ENCODE peak calls at places on chromosomes 16 and 17, in ten cellular contexts. L is right atrium auricular region; E is ACHN; Z is glutamatergic neuron; V is MV-4-11; Y is RPMI8226; H is ELR; W is SJCRH30; O is fibroblast of mammary gland; M is naive thymus-derived CD8-positive, alpha-beta T cell. S is an unnamed sample.

GRCh38 chr17:82037113-82037888 is at the start of gene DCXR:
- DNase-seq in L (peak), E (peak), Z (peak), V (peak), Y (peak), H (peak), W (peak), O (peak), M (peak), S (peak)

GRCh38 chr16:8464979-8465378 is 125.3 kb downstream of the TMEM114 start:
- DNase-seq in L (no peak), E (no peak), Z (no peak), V (no peak), Y (no peak), H (no peak), W (no peak), O (no peak), M (no peak), S (no peak)

GRCh38 chr17:76199466-76199865 is 40.8 kb downstream of the RNF157 start:
- DNase-seq in L (no peak), E (no peak), Z (no peak), V (no peak), Y (no peak), H (no peak), W (peak), O (no peak), M (peak), S (no peak)

GRCh38 chr16:57623251-57624043 is 5.0 kb upstream of the ADGRG1 start:
- DNase-seq in L (no peak), E (peak), Z (no peak), V (no peak), Y (peak), H (peak), W (peak), O (peak), M (no peak), S (peak)

GRCh38 chr16:85329059-85329812 is 217.0 kb upstream of the CIBAR2 start:
- DNase-seq in L (no peak), E (no peak), Z (no peak), V (no peak), Y (no peak), H (peak), W (peak), O (no peak), M (no peak), S (peak)

GRCh38 chr17:65531508-65532431 is 29.7 kb downstream of the AXIN2 start:
- DNase-seq in L (peak), E (no peak), Z (no peak), V (no peak), Y (peak), H (no peak), W (peak), O (peak), M (no peak), S (peak)

GRCh38 chr16:50213939-50214519 is 52.3 kb upstream of the ADCY7 start:
- DNase-seq in L (no peak), E (peak), Z (no peak), V (peak), Y (peak), H (peak), W (no peak), O (peak), M (peak), S (peak)

GRCh38 chr17:46003907-46004748 is 5.1 kb downstream of the STH start:
- DNase-seq in L (no peak), E (no peak), Z (no peak), V (no peak), Y (peak), H (no peak), W (peak), O (no peak), M (no peak), S (peak)

GRCh38 chr16:89314357-89314756 is 96.9 kb downstream of the ZNF778 start:
- DNase-seq in L (no peak), E (no peak), Z (no peak), V (no peak), Y (no peak), H (no peak), W (no peak), O (no peak), M (peak), S (no peak)

GRCh38 chr17:28881533-28882056 is 15.9 kb downstream of the FLOT2 start:
- DNase-seq in L (no peak), E (no peak), Z (no peak), V (no peak), Y (no peak), H (no peak), W (no peak), O (no peak), M (no peak), S (no peak)

GRCh38 chr16:88634141-88634993 is 4.0 kb upstream of the IL17C start:
- DNase-seq in L (no peak), E (peak), Z (peak), V (peak), Y (peak), H (peak), W (no peak), O (peak), M (peak), S (peak)

GRCh38 chr16:57802635-57803412 is 533 bp upstream of the KIFC3 start:
- DNase-seq in L (no peak), E (no peak), Z (no peak), V (peak), Y (no peak), H (no peak), W (peak), O (peak), M (no peak), S (peak)

GRCh38 chr16:57536306-57537193 is at the start of gene CCDC102A:
- DNase-seq in L (peak), E (no peak), Z (peak), V (peak), Y (peak), H (no peak), W (no peak), O (no peak), M (peak), S (no peak)

GRCh38 chr16:81519298-81520150 is 74.9 kb downstream of the CMIP start:
- DNase-seq in L (no peak), E (no peak), Z (no peak), V (peak), Y (peak), H (peak), W (no peak), O (no peak), M (no peak), S (peak)

GRCh38 chr17:56597495-56597990 is 4.0 kb downstream of the NOG start:
- DNase-seq in L (no peak), E (peak), Z (peak), V (no peak), Y (no peak), H (peak), W (peak), O (no peak), M (no peak), S (no peak)

GRCh38 chr17:38440614-38441397 is 12.5 kb downstream of the ARHGAP23 start:
- DNase-seq in L (no peak), E (no peak), Z (no peak), V (no peak), Y (no peak), H (no peak), W (no peak), O (no peak), M (no peak), S (no peak)

GRCh38 chr17:21039839-21040575 is 2.8 kb downstream of the USP22 start:
- DNase-seq in L (no peak), E (peak), Z (no peak), V (peak), Y (peak), H (peak), W (peak), O (peak), M (no peak), S (peak)

GRCh38 chr16:30357085-30357714 is 2.1 kb upstream of the CD2BP2 start:
- DNase-seq in L (no peak), E (no peak), Z (no peak), V (no peak), Y (no peak), H (no peak), W (no peak), O (peak), M (no peak), S (no peak)

GRCh38 chr16:17159616-17160015 is 311.1 kb downstream of the XYLT1 start:
- DNase-seq in L (no peak), E (no peak), Z (no peak), V (no peak), Y (no peak), H (no peak), W (no peak), O (no peak), M (no peak), S (no peak)

GRCh38 chr16:10597184-10597583 is 16.8 kb upstream of the EMP2 start:
- DNase-seq in L (no peak), E (no peak), Z (no peak), V (no peak), Y (no peak), H (no peak), W (no peak), O (no peak), M (no peak), S (no peak)

GRCh38 chr17:81030726-81031570 is 4.0 kb upstream of the BAIAP2 start:
- DNase-seq in L (no peak), E (peak), Z (no peak), V (peak), Y (peak), H (no peak), W (no peak), O (no peak), M (no peak), S (no peak)

GRCh38 chr17:2094891-2095535 is 40.1 kb downstream of the HIC1 start:
- DNase-seq in L (no peak), E (no peak), Z (peak), V (no peak), Y (no peak), H (peak), W (no peak), O (peak), M (no peak), S (no peak)

GRCh38 chr16:15899538-15900100 is 11.2 kb upstream of the CEP20 start:
- DNase-seq in L (no peak), E (peak), Z (no peak), V (peak), Y (peak), H (peak), W (peak), O (peak), M (no peak), S (peak)